ENCODE peak calls at places on chromosomes 7 and 10, in seven cellular contexts. V is HCT116, L is H1, K is SK-N-SH, F is K562, X is HepG2, M is GM12878. D is an unnamed sample.

GRCh38 chr7:114944742-114945625 is 23.1 kb downstream of the MDFIC start:
- DNase-seq in V (no peak), L (no peak), K (no peak), F (no peak), X (no peak), M (no peak), D (no peak)

GRCh38 chr7:28984631-28985030 is 26.5 kb upstream of the TRIL start:
- DNase-seq in V (no peak), L (no peak), K (peak), F (no peak), X (no peak), M (no peak), D (peak)

GRCh38 chr10:52472406-52473146 is 158.5 kb downstream of the DKK1 start:
- DNase-seq in V (no peak), L (no peak), K (no peak), F (no peak), X (peak), M (no peak), D (no peak)

GRCh38 chr7:76302299-76303056 is at the start of gene HSPB1:
- DNase-seq in V (peak), L (no peak), K (peak), F (peak), X (peak), M (peak), D (peak)

GRCh38 chr7:14095233-14095950 is 105.9 kb upstream of the ETV1 start:
- DNase-seq in V (no peak), L (no peak), K (no peak), F (no peak), X (no peak), M (no peak), D (peak)

GRCh38 chr10:8275911-8276310 is 221.4 kb downstream of the GATA3 start:
- DNase-seq in V (no peak), L (no peak), K (no peak), F (no peak), X (no peak), M (no peak), D (no peak)

GRCh38 chr7:2104107-2104710 is 128.5 kb downstream of the MAD1L1 start:
- DNase-seq in V (peak), L (peak), K (peak), F (peak), X (peak), M (no peak), D (no peak)

GRCh38 chr7:11665381-11665780 is 166.6 kb downstream of the THSD7A start:
- DNase-seq in V (no peak), L (no peak), K (no peak), F (no peak), X (no peak), M (no peak), D (no peak)

GRCh38 chr7:134826105-134826504 is 46.7 kb downstream of the CALD1 start:
- DNase-seq in V (no peak), L (no peak), K (no peak), F (no peak), X (no peak), M (no peak), D (no peak)

GRCh38 chr7:77727527-77727926 is 31.3 kb downstream of the RSBN1L start:
- DNase-seq in V (no peak), L (no peak), K (no peak), F (no peak), X (no peak), M (no peak), D (no peak)

GRCh38 chr7:79877874-79878465 is 256.7 kb upstream of the GNAI1 start:
- DNase-seq in V (no peak), L (no peak), K (peak), F (no peak), X (no peak), M (no peak), D (no peak)

GRCh38 chr10:15147594-15148392 is 20.7 kb downstream of the NMT2 start:
- DNase-seq in V (no peak), L (no peak), K (no peak), F (no peak), X (no peak), M (no peak), D (no peak)

GRCh38 chr10:3122486-3123205 is 49.9 kb downstream of the PITRM1 start:
- DNase-seq in V (no peak), L (no peak), K (no peak), F (no peak), X (no peak), M (no peak), D (no peak)

GRCh38 chr7:39271386-39271785 is 293.7 kb downstream of the POU6F2 start:
- DNase-seq in V (no peak), L (no peak), K (peak), F (no peak), X (no peak), M (no peak), D (peak)

GRCh38 chr10:110918269-110918632 is 729 bp downstream of the BBIP1 start:
- DNase-seq in V (peak), L (peak), K (no peak), F (peak), X (peak), M (peak), D (peak)

GRCh38 chr7:28375729-28376128 is 36.6 kb upstream of the CREB5 start:
- DNase-seq in V (no peak), L (no peak), K (no peak), F (no peak), X (no peak), M (no peak), D (no peak)

GRCh38 chr10:50381637-50382036 is 130.3 kb upstream of the ASAH2 start:
- DNase-seq in V (no peak), L (no peak), K (no peak), F (no peak), X (no peak), M (no peak), D (no peak)

GRCh38 chr10:29648114-29648982 is 13.6 kb upstream of the SVIL start:
- DNase-seq in V (no peak), L (no peak), K (no peak), F (no peak), X (no peak), M (no peak), D (no peak)

GRCh38 chr10:114304566-114305421 is 65.7 kb downstream of the VWA2 start:
- DNase-seq in V (no peak), L (no peak), K (peak), F (peak), X (no peak), M (no peak), D (peak)

GRCh38 chr10:59360605-59361515 is 1.5 kb downstream of the FAM13C start:
- DNase-seq in V (no peak), L (no peak), K (no peak), F (no peak), X (no peak), M (no peak), D (no peak)

GRCh38 chr7:20007510-20007909 is 209.7 kb downstream of the MACC1 start:
- DNase-seq in V (no peak), L (no peak), K (no peak), F (no peak), X (no peak), M (no peak), D (no peak)

GRCh38 chr10:131751827-131752775 is 148.7 kb upstream of the PPP2R2D start:
- DNase-seq in V (no peak), L (no peak), K (no peak), F (no peak), X (no peak), M (no peak), D (no peak)

GRCh38 chr7:30169585-30169978 is 34.8 kb downstream of the MTURN start:
- DNase-seq in V (no peak), L (no peak), K (no peak), F (no peak), X (no peak), M (no peak), D (no peak)

GRCh38 chr7:11716185-11716584 is 115.8 kb downstream of the THSD7A start:
- DNase-seq in V (peak), L (no peak), K (no peak), F (no peak), X (no peak), M (no peak), D (peak)

GRCh38 chr7:128889121-128889520 is 21.4 kb downstream of the KCP start:
- DNase-seq in V (no peak), L (no peak), K (peak), F (no peak), X (no peak), M (no peak), D (peak)

GRCh38 chr10:115082521-115082920 is 10.6 kb upstream of the ATRNL1 start:
- DNase-seq in V (no peak), L (no peak), K (no peak), F (no peak), X (no peak), M (no peak), D (no peak)

GRCh38 chr10:21368728-21369425 is 156.6 kb downstream of the SKIDA1 start:
- DNase-seq in V (no peak), L (no peak), K (no peak), F (no peak), X (no peak), M (no peak), D (no peak)

GRCh38 chr7:17105701-17106100 is 192.8 kb upstream of the AHR start:
- DNase-seq in V (no peak), L (no peak), K (no peak), F (no peak), X (no peak), M (no peak), D (no peak)

GRCh38 chr10:95655571-95656290 is 780 bp downstream of the ALDH18A1 start:
- DNase-seq in V (no peak), L (no peak), K (peak), F (peak), X (peak), M (peak), D (peak)

GRCh38 chr7:128781126-128781525 is 5.5 kb upstream of the OPN1SW start:
- DNase-seq in V (no peak), L (no peak), K (no peak), F (no peak), X (no peak), M (no peak), D (no peak)

GRCh38 chr7:128827971-128828711 is 2.1 kb upstream of the FLNC start:
- DNase-seq in V (peak), L (no peak), K (no peak), F (no peak), X (peak), M (no peak), D (no peak)

GRCh38 chr7:517848-518629 is 1.6 kb downstream of the PDGFA start:
- DNase-seq in V (no peak), L (no peak), K (no peak), F (peak), X (no peak), M (no peak), D (peak)

GRCh38 chr10:94194256-94194655 is 168.5 kb downstream of the NOC3L start:
- DNase-seq in V (no peak), L (no peak), K (no peak), F (no peak), X (no peak), M (no peak), D (no peak)

GRCh38 chr10:42949287-42949686 is 127.6 kb upstream of the RET start:
- DNase-seq in V (no peak), L (no peak), K (no peak), F (no peak), X (no peak), M (no peak), D (no peak)

GRCh38 chr7:99219985-99220384 is 12.1 kb upstream of the KPNA7 start:
- DNase-seq in V (no peak), L (no peak), K (peak), F (no peak), X (no peak), M (no peak), D (no peak)

GRCh38 chr7:94366163-94366562 is 28.5 kb upstream of the COL1A2 start:
- DNase-seq in V (no peak), L (no peak), K (no peak), F (no peak), X (no peak), M (no peak), D (no peak)

GRCh38 chr10:130553846-130554245 is 417.7 kb downstream of the GLRX3 start:
- DNase-seq in V (no peak), L (no peak), K (no peak), F (no peak), X (no peak), M (no peak), D (no peak)
- TF ChIP-seq JUND in V (no peak), L (no peak), K (no peak), F (no peak), X (no peak), M (no peak), D (no peak)

GRCh38 chr7:66628361-66629221 is at the start of gene KCTD7:
- DNase-seq in V (peak), L (peak), K (peak), F (peak), X (peak), M (peak), D (peak)

GRCh38 chr7:66627151-66627681 is 1.5 kb upstream of the KCTD7 start:
- DNase-seq in V (no peak), L (no peak), K (peak), F (no peak), X (no peak), M (no peak), D (peak)

GRCh38 chr7:66629222-66629658 is 559 bp downstream of the KCTD7 start:
- DNase-seq in V (no peak), L (no peak), K (no peak), F (peak), X (no peak), M (no peak), D (no peak)

GRCh38 chr7:66627876-66628360 is 763 bp upstream of the KCTD7 start:
- DNase-seq in V (no peak), L (no peak), K (no peak), F (no peak), X (peak), M (no peak), D (no peak)

DNA sequence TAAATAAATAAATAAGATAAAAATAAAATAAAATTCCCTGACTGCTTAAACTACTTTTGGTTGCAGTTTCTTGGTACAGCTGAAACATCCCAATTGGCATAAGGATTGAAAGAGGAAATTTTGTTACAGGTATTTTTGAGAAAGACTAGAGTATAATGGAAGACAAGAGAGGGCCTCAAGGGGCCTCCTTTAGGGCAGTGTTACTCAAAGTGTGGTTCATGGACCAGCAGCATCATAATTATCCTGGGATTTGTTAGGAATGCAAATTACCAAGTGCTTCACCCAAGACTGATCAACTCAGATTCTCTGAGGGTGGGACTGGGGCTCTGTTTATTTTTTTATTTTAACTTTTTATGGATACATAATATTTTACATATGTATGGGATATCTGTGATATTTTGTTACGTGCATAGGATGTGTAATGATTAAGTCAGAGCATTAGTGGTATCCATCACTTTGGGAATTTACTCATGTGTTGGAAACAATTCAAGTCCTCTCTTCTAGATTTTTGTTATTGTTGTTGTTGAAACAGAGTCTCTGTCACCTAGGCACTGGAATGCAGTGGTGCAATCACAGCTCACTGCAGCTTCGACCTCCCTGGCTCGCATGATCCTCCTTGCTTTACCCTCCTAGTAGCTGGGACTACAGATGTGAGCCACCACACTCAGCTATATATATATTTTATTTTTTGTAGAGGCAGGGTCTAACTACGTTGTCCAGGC is 2.3 kb upstream of the KCTD7 start:
- DNase-seq in V (no peak), L (no peak), K (no peak), F (no peak), X (peak), M (no peak), D (no peak)
- TF ChIP-seq JUND in V (no peak), L (no peak), K (no peak), F (no peak), X (no peak), M (no peak), D (no peak)

GRCh38 chr10:72328045-72328828 is 26.5 kb downstream of the DNAJB12 start:
- DNase-seq in V (no peak), L (no peak), K (peak), F (peak), X (peak), M (no peak), D (peak)
- TF ChIP-seq JUND in V (no peak), L (no peak), K (no peak), F (no peak), X (no peak), M (no peak), D (no peak)

DNA sequence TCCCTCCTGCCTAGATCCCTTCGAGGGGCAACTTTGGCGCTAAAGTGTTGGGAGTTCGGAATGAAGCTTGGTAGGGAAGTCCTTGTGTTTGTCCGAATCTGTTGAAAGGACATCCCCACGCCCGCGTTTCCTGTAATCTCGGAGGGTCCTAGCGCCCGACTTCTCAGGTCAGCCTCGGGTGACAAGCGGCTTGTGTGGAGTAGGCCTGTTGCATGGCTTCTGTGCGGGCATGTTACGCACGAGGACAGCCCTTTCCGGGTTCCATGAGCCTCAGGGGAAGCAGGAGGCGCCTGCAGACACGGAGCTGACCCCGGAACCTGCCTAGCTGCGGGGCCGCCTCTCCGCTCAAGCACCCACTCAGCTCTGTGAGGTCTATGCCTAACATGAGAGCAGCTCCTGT is 28.4 kb upstream of the AP5Z1 start:
- DNase-seq in V (no peak), L (no peak), K (no peak), F (no peak), X (no peak), M (no peak), D (no peak)
- TF ChIP-seq JUND in V (no peak), L (no peak), K (no peak), F (no peak), X (no peak), M (no peak), D (no peak)

DNA sequence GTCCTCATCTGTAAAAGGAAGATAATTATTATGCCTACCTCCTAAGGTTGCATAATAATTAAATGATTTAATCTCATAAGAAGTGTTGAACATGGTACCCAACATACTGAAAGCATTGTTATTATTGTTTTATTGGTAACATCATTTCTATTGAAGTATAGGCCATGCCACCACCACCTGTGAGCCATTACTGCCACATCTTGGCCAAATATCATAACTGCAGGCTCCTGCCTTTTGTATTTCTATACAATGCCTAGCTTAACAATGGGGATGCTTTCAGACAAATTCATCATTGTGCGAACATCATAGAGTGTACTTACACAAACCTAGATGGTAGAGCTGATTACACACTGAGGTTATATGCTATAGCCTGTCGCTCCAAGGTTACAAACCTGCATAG is 61.1 kb upstream of the NPSR1 start:
- DNase-seq in V (peak), L (no peak), K (peak), F (no peak), X (peak), M (no peak), D (peak)
- TF ChIP-seq JUND in V (no peak), L (no peak), K (no peak), F (no peak), X (no peak), M (no peak), D (no peak)

GRCh38 chr7:47812460-47813136 is 135.7 kb downstream of the PKD1L1 start:
- DNase-seq in V (no peak), L (no peak), K (no peak), F (no peak), X (no peak), M (no peak), D (no peak)

GRCh38 chr7:47815867-47816266 is 132.4 kb downstream of the PKD1L1 start:
- DNase-seq in V (no peak), L (no peak), K (no peak), F (no peak), X (no peak), M (no peak), D (no peak)

GRCh38 chr7:47811632-47812380 is 136.5 kb downstream of the PKD1L1 start:
- DNase-seq in V (no peak), L (no peak), K (no peak), F (no peak), X (no peak), M (no peak), D (no peak)

GRCh38 chr7:47814905-47815613 is 133.2 kb downstream of the PKD1L1 start:
- DNase-seq in V (no peak), L (peak), K (no peak), F (no peak), X (no peak), M (no peak), D (no peak)

GRCh38 chr7:47813614-47814260 is 134.5 kb downstream of the PKD1L1 start:
- DNase-seq in V (no peak), L (no peak), K (no peak), F (no peak), X (no peak), M (no peak), D (no peak)
- TF ChIP-seq JUND in V (no peak), L (no peak), K (no peak), F (no peak), X (no peak), M (no peak), D (no peak)

D was measured in T47D.